ENCODE peak calls at places on chromosomes 4 and X, in nine cellular contexts. X is NCI-H1417; K is ecto neural progenitor cell; O is stimulated activated CD4-positive, alpha-beta T cell treated with anti-CD3 and anti-CD28 coated beads, Interleukin-4, amount 100 ng/mL, for 1 hour; U is PC-3; T is caudate nucleus; R is activated CD4-positive, alpha-beta T cell treated with anti-CD3 and anti-CD28 coated beads, Interleukin-2, amount 50 U/mL, for 1 hour; Y is stimulated activated CD8-positive, alpha-beta memory T cell treated with anti-CD3 and anti-CD28 coated beads, Interleukin-7, amount 100 ng/mL, for 1 hour; P is KG1. I is an unnamed sample.

GRCh38 chrX:30821116-30821515 is 67.9 kb downstream of the TAB3 start:
- DNase-seq in O (no peak), T (no peak), U (peak), P (no peak), Y (no peak), K (no peak), X (no peak), R (no peak), I (no peak)

GRCh38 chrX:110120025-110120424 is 117.1 kb downstream of the TMEM164 start:
- DNase-seq in T (no peak), X (no peak), U (no peak), O (no peak), K (no peak), R (no peak), Y (no peak), P (no peak), I (no peak)

GRCh38 chrX:10795721-10796120 is 175.3 kb upstream of the MID1 start:
- DNase-seq in Y (no peak), U (no peak), P (no peak), K (no peak), T (no peak), R (no peak), X (no peak), O (no peak), I (no peak)

GRCh38 chrX:14865201-14865600 is 7.7 kb downstream of the FANCB start:
- DNase-seq in X (no peak), T (no peak), K (no peak), U (no peak), O (no peak), Y (no peak), R (no peak), P (no peak), I (no peak)

GRCh38 chrX:19798423-19798822 is 89.0 kb downstream of the SH3KBP1 start:
- DNase-seq in R (no peak), T (no peak), X (no peak), Y (no peak), P (no peak), U (peak), K (no peak), O (no peak), I (no peak)

GRCh38 chr4:25160714-25161598 is 707 bp upstream of the SEPSECS start:
- DNase-seq in P (no peak), U (peak), X (no peak), O (no peak), R (no peak), K (no peak), Y (no peak), T (no peak), I (no peak)

GRCh38 chr4:8534129-8534528 is 46.1 kb upstream of the GPR78 start:
- DNase-seq in R (no peak), K (no peak), O (no peak), U (peak), X (peak), P (no peak), T (no peak), Y (no peak), I (no peak)

GRCh38 chr4:100736651-100737450 is 219.0 kb upstream of the EMCN start:
- DNase-seq in Y (no peak), R (no peak), T (no peak), K (no peak), P (no peak), X (peak), O (no peak), U (peak), I (no peak)

GRCh38 chrX:79452879-79453278 is 85.7 kb upstream of the ITM2A start:
- DNase-seq in P (no peak), U (no peak), K (no peak), R (no peak), T (no peak), X (no peak), Y (no peak), O (no peak), I (peak)

GRCh38 chrX:67159437-67159836 is 384.4 kb upstream of the AR start:
- DNase-seq in R (no peak), U (no peak), P (no peak), T (no peak), Y (no peak), X (no peak), K (no peak), O (no peak), I (no peak)

GRCh38 chrX:154519389-154519788 is 3.4 kb upstream of the FAM3A start:
- DNase-seq in U (no peak), R (no peak), Y (no peak), P (no peak), K (no peak), X (no peak), T (no peak), O (no peak), I (no peak)